ENCODE peak calls at places on chromosomes 13 and 19, in seven cellular contexts. L is GM20000; N is NCI-H69; W is natural killer cell; G is stimulated activated CD8-positive, alpha-beta memory T cell treated with anti-CD3 and anti-CD28 coated beads, Interleukin-15, amount 100 ng/mL, for 24 hours; M is left cardiac atrium; K is MCF 10A. P is an unnamed sample.

GRCh38 chr19:8488351-8488750 is 14.1 kb downstream of the PRAM1 start:
- DNase-seq in L (no peak), N (no peak), W (no peak), G (no peak), M (no peak), K (no peak), P (no peak)

GRCh38 chr13:103908274-103908673 is 842.1 kb upstream of the SLC10A2 start:
- DNase-seq in L (no peak), N (no peak), W (no peak), G (no peak), M (no peak), K (no peak), P (no peak)

GRCh38 chr13:87893982-87894527 is 222.9 kb downstream of the SLITRK5 start:
- DNase-seq in L (no peak), N (no peak), W (no peak), G (no peak), M (no peak), K (peak; percentile 7), P (no peak)

GRCh38 chr13:113948034-113948742 is 25.7 kb downstream of the C13orf46 start:
- DNase-seq in L (no peak), N (no peak), W (no peak), G (no peak), M (no peak), K (no peak), P (peak; percentile 31)

GRCh38 chr13:72782717-72783116 is 784 bp downstream of the PIBF1 start:
- DNase-seq in L (no peak), N (peak; percentile 3), W (no peak), G (no peak), M (no peak), K (no peak), P (no peak)

GRCh38 chr19:45250216-45250831 is 747 bp upstream of the MARK4 start:
- DNase-seq in L (no peak), N (peak; percentile 29), W (no peak), G (no peak), M (no peak), K (no peak), P (no peak)

GRCh38 chr19:42290523-42291436 is 11.2 kb upstream of the PRR19 start:
- DNase-seq in L (peak; percentile 66), N (no peak), W (peak; percentile 57), G (no peak), M (no peak), K (peak; percentile 26), P (no peak)

GRCh38 chr19:50427997-50428425 is 4.7 kb upstream of the MYBPC2 start:
- DNase-seq in L (no peak), N (peak; percentile 42), W (no peak), G (no peak), M (peak; percentile 89), K (no peak), P (peak; percentile 97)

GRCh38 chr19:19274716-19275115 is 1.6 kb upstream of the TM6SF2 start:
- DNase-seq in L (peak; percentile 20), N (no peak), W (no peak), G (no peak), M (no peak), K (no peak), P (no peak)

GRCh38 chr13:33167521-33167920 is 118.0 kb downstream of the STARD13 start:
- DNase-seq in L (no peak), N (no peak), W (no peak), G (no peak), M (no peak), K (no peak), P (no peak)

GRCh38 chr19:51450730-51451307 is 7.4 kb downstream of the SIGLEC8 start:
- DNase-seq in L (no peak), N (no peak), W (no peak), G (no peak), M (no peak), K (no peak), P (no peak)

GRCh38 chr13:100987993-100988392 is 313.4 kb upstream of the TMTC4 start:
- DNase-seq in L (no peak), N (peak; percentile 3), W (no peak), G (no peak), M (no peak), K (peak; percentile 49), P (no peak)